ENCODE peak calls at places on chromosome 19, in six cellular contexts. V is H9, L is IMR-90, Y is neuronal stem cell, W is mesendoderm, M is H1. K is an unnamed sample.
A peak's percentile ranks its signal among the peaks of the same experiment; 100 is the strongest.

GRCh38 chr19:48837081-48837524 is 812 bp upstream of the HSD17B14 start:
- DNase-seq in Y (peak; percentile 93), W (peak; percentile 98), M (peak; percentile 94), L (peak; percentile 78), V (peak; percentile 98), K (peak; percentile 94)

GRCh38 chr19:38977445-38978314 is 2.1 kb upstream of the FBXO17 start:
- DNase-seq in V (no peak), M (no peak), Y (no peak), L (peak; percentile 50), W (no peak), K (peak; percentile 67)

GRCh38 chr19:13215572-13216380 is 65.6 kb downstream of the IER2 start:
- DNase-seq in M (no peak), V (no peak), L (no peak), Y (no peak), W (no peak), K (no peak)

GRCh38 chr19:47644743-47645499 is 36.0 kb downstream of the BICRA start:
- DNase-seq in M (no peak), L (no peak), W (no peak), V (no peak), Y (no peak), K (no peak)

GRCh38 chr19:2251577-2252480 is 2.7 kb downstream of the AMH start:
- DNase-seq in L (no peak), W (no peak), M (peak; percentile 65), Y (no peak), V (no peak), K (no peak)

GRCh38 chr19:5352229-5352763 is 11.7 kb upstream of the PTPRS start:
- DNase-seq in M (no peak), L (peak; percentile 15), Y (no peak), W (peak; percentile 58), V (no peak), K (peak; percentile 40)

GRCh38 chr19:49816616-49817015 is 1.5 kb upstream of the MED25 start:
- DNase-seq in M (no peak), Y (no peak), V (no peak), L (no peak), W (no peak), K (no peak)

GRCh38 chr19:34145741-34146202 is 26.5 kb upstream of the LSM14A start:
- DNase-seq in M (peak; percentile 53), Y (peak; percentile 71), V (peak; percentile 59), W (peak; percentile 63), L (peak; percentile 56), K (peak; percentile 55)

GRCh38 chr19:35249146-35249847 is 495 bp downstream of the LSR start:
- DNase-seq in Y (no peak), M (no peak), W (peak; percentile 47), L (no peak), V (peak; percentile 23), K (no peak)

GRCh38 chr19:52190679-52191293 is 934 bp downstream of the PPP2R1A start:
- DNase-seq in Y (peak; percentile 27), W (peak; percentile 41), V (no peak), L (peak; percentile 46), M (peak; percentile 45), K (peak; percentile 56)

GRCh38 chr19:27673986-27674385 is 1539.0 kb downstream of the UQCRFS1 start:
- DNase-seq in V (no peak), L (no peak), Y (no peak), M (no peak), W (no peak), K (no peak)

GRCh38 chr19:30604657-30605056 is 232.5 kb downstream of the ZNF536 start:
- DNase-seq in Y (no peak), M (peak; percentile 14), V (no peak), L (no peak), W (no peak), K (no peak)

GRCh38 chr19:45739498-45740439 is 6.5 kb downstream of the MEIOSIN start:
- DNase-seq in M (no peak), L (no peak), Y (no peak), V (no peak), W (no peak), K (no peak)

GRCh38 chr19:5298502-5298901 is 42.1 kb downstream of the PTPRS start:
- DNase-seq in Y (no peak), V (no peak), M (no peak), L (no peak), W (no peak), K (no peak)

GRCh38 chr19:23070353-23070781 is 46.5 kb upstream of the ZNF730 start:
- DNase-seq in L (peak; percentile 15), W (peak; percentile 27), M (peak; percentile 60), V (peak; percentile 43), Y (no peak), K (no peak)

GRCh38 chr19:5623397-5624153 is 692 bp downstream of the SAFB start:
- DNase-seq in W (no peak), L (no peak), M (no peak), Y (no peak), V (no peak), K (peak; percentile 17)

GRCh38 chr19:43476606-43477005 is 11.2 kb upstream of the LYPD3 start:
- DNase-seq in Y (no peak), W (peak; percentile 39), L (peak; percentile 94), V (no peak), M (no peak), K (peak; percentile 63)

GRCh38 chr19:42122691-42123607 is 9.3 kb downstream of the POU2F2 start:
- DNase-seq in L (no peak), W (no peak), M (no peak), V (no peak), Y (no peak), K (no peak)

GRCh38 chr19:50695251-50696064 is 24.1 kb downstream of the SHANK1 start:
- DNase-seq in L (no peak), M (peak; percentile 82), Y (peak; percentile 56), W (no peak), V (no peak), K (no peak)

GRCh38 chr19:17765069-17765618 is 13.9 kb downstream of the FCHO1 start:
- DNase-seq in W (no peak), V (no peak), Y (no peak), M (no peak), L (no peak), K (no peak)

GRCh38 chr19:33080761-33081681 is at the start of gene GPATCH1:
- DNase-seq in Y (peak; percentile 86), M (peak; percentile 96), V (peak; percentile 91), W (peak; percentile 94), L (peak; percentile 73), K (peak; percentile 88)

GRCh38 chr19:38676023-38676877 is 28.8 kb downstream of the ACTN4 start:
- DNase-seq in W (no peak), V (no peak), M (no peak), Y (no peak), L (peak; percentile 78), K (peak; percentile 94)

GRCh38 chr19:13905634-13906524 is at the start of the genes BRME1 and CC2D1A:
- DNase-seq in W (peak; percentile 91), Y (peak; percentile 71), L (peak; percentile 75), V (peak; percentile 94), M (peak; percentile 95), K (peak; percentile 83)

GRCh38 chr19:9935409-9936062 is 779 bp downstream of the OLFM2 start:
- DNase-seq in Y (no peak), V (peak; percentile 32), M (peak; percentile 59), L (no peak), W (no peak), K (no peak)

GRCh38 chr19:9934132-9934950 is 2.0 kb downstream of the OLFM2 start:
- DNase-seq in Y (peak; percentile 87), M (peak; percentile 100), V (peak; percentile 87), L (peak; percentile 69), W (peak; percentile 87), K (peak; percentile 72)

GRCh38 chr19:9936151-9937000 is at the start of gene OLFM2:
- DNase-seq in W (peak; percentile 53), Y (peak; percentile 63), V (peak; percentile 89), M (peak; percentile 84), L (no peak), K (no peak)

GRCh38 chr19:9931629-9932028 is 4.7 kb downstream of the OLFM2 start:
- DNase-seq in Y (no peak), M (no peak), W (no peak), L (no peak), V (no peak), K (no peak)

DNA sequence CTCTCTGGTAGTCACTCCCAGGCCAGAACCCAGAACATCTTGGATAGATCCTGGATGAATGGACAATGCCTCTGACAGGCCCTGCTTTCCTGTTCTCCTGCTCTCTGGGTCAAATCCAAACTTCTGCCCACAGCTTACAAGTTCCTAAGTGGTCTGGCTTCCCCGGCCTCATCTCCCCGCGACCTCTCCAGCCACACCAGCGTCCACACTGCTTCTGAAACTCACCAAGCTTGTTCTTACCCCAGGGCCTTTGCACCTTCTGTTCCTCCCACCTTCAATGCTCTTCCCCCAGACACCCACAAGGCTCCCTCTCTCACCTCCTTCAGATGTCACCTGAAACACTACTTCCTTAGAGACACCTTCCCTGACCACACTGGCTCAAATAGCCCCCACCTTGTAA is 3.5 kb downstream of the OLFM2 start:
- DNase-seq in W (no peak), M (no peak), L (no peak), Y (no peak), V (no peak), K (no peak)
- H2BK15ac ChIP-seq in W (no peak overlapping the region), M (no peak overlapping the region), L (no peak overlapping the region), Y (no peak overlapping the region), V (no peak overlapping the region), K (no peak overlapping the region)

DNA sequence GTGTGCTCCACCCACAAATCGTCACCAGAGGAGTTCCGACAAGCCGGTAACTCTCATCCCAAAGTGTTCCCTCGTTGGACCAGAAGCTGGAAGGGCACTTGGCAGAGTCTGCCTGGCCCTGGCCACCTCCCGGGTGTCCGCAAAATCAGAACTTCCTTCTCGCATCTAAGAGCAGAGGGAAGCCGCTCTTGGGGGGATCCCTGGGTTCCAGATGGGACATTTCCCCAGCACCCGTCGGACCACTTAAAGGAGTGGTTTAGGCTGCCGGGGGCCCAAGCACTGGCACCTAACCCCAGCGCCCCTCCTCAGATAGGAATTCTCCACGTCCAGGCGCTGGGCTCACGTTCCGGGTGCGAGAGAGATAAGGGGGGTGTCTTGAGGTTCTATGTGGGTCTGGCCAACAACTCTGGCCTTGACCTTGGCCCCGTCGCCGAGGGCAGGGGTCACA is 857 bp upstream of the MAP2K7 start:
- DNase-seq in V (no peak), M (no peak), Y (no peak), L (no peak), W (no peak), K (no peak)
- H2BK15ac ChIP-seq in V (no peak overlapping the region), M (no peak overlapping the region), Y (no peak overlapping the region), L (no peak overlapping the region), W (no peak overlapping the region), K (peak overlapping the region; percentile 84)

GRCh38 chr19:56071151-56071550 is 49.9 kb downstream of the ZNF787 start:
- DNase-seq in M (no peak), V (peak; percentile 49), Y (no peak), W (peak; percentile 26), L (no peak), K (no peak)

GRCh38 chr19:56066152-56067023 is 54.7 kb downstream of the ZNF787 start:
- DNase-seq in M (peak; percentile 94), W (peak; percentile 66), L (peak; percentile 19), V (peak; percentile 79), Y (peak; percentile 78), K (peak; percentile 50)

GRCh38 chr19:56069642-56070041 is 51.5 kb downstream of the ZNF787 start:
- DNase-seq in V (no peak), M (no peak), Y (no peak), W (no peak), L (no peak), K (no peak)
- H2BK15ac ChIP-seq in V (no peak overlapping the region), M (no peak overlapping the region), Y (no peak overlapping the region), W (no peak overlapping the region), L (no peak overlapping the region), K (no peak overlapping the region)

GRCh38 chr19:3899531-3900294 is 19.2 kb downstream of the ATCAY start:
- DNase-seq in L (no peak), M (no peak), W (no peak), V (no peak), Y (no peak), K (no peak)
- H2BK15ac ChIP-seq in L (no peak overlapping the region), M (no peak overlapping the region), W (no peak overlapping the region), V (no peak overlapping the region), Y (no peak overlapping the region), K (no peak overlapping the region)